ENCODE peak calls at places on chromosomes 11 and 22, in four cellular contexts. D, C, Q and H are unnamed samples.
A peak's percentile ranks its signal among the peaks of the same experiment; 100 is the strongest.

GRCh38 chr11:21630934-21631478 is 561.9 kb upstream of the ANO5 start:
- DNase-seq in D (no peak), C (no peak), Q (no peak), H (no peak)

GRCh38 chr11:104665631-104666030 is 232.6 kb downstream of the CASP12 start:
- DNase-seq in D (no peak), C (no peak), Q (no peak), H (no peak)

GRCh38 chr11:85844439-85845051 is 10.6 kb upstream of the CCDC83 start:
- DNase-seq in D (no peak), C (peak; percentile 77), Q (no peak), H (no peak)

GRCh38 chr11:125331357-125331756 is 164.7 kb downstream of the FEZ1 start:
- DNase-seq in D (no peak), C (no peak), Q (no peak), H (no peak)

GRCh38 chr11:74142624-74143023 is 28.2 kb downstream of the C2CD3 start:
- DNase-seq in D (no peak), C (no peak), Q (no peak), H (no peak)

GRCh38 chr11:3134651-3135490 is 30.2 kb downstream of the OSBPL5 start:
- DNase-seq in D (no peak), C (no peak), Q (no peak), H (no peak)

GRCh38 chr11:120248551-120249278 is 8.8 kb downstream of the POU2F3 start:
- DNase-seq in D (no peak), C (peak; percentile 56), Q (no peak), H (no peak)

GRCh38 chr22:43172191-43172590 is 14.7 kb downstream of the TTLL12 start:
- DNase-seq in D (no peak), C (no peak), Q (no peak), H (no peak)

GRCh38 chr11:7436657-7437056 is 48.6 kb upstream of the OLFML1 start:
- DNase-seq in D (no peak), C (no peak), Q (no peak), H (no peak)

GRCh38 chr11:125724125-125724524 is 22.0 kb upstream of the PATE1 start:
- DNase-seq in D (peak; percentile 22), C (peak; percentile 12), Q (no peak), H (no peak)

GRCh38 chr11:130407978-130408377 is 20.4 kb downstream of the ADAMTS8 start:
- DNase-seq in D (no peak), C (peak; percentile 21), Q (no peak), H (peak; percentile 71)

GRCh38 chr22:37566329-37566837 is 6.1 kb downstream of the CDC42EP1 start:
- DNase-seq in D (no peak), C (no peak), Q (no peak), H (no peak)

GRCh38 chr22:26589367-26589844 is 526 bp downstream of the TPST2 start:
- DNase-seq in D (no peak), C (no peak), Q (peak; percentile 61), H (no peak)

GRCh38 chr11:106177311-106177710 is 99.8 kb downstream of the AASDHPPT start:
- DNase-seq in D (no peak), C (no peak), Q (no peak), H (no peak)

GRCh38 chr22:38460367-38460952 is 5.5 kb upstream of the KCNJ4 start:
- DNase-seq in D (no peak), C (no peak), Q (no peak), H (no peak)

GRCh38 chr11:82889133-82890001 is 10.9 kb downstream of the PRCP start:
- DNase-seq in D (no peak), C (no peak), Q (no peak), H (no peak)

GRCh38 chr11:62788991-62789390 is 1.8 kb downstream of the TMEM179B start:
- DNase-seq in D (no peak), C (no peak), Q (no peak), H (no peak)

GRCh38 chr11:78806214-78807004 is 231.7 kb upstream of the NARS2 start:
- DNase-seq in D (no peak), C (no peak), Q (no peak), H (no peak)

GRCh38 chr11:94804874-94805273 is 36.7 kb downstream of the AMOTL1 start:
- DNase-seq in D (no peak), C (no peak), Q (no peak), H (no peak)

GRCh38 chr22:21443735-21444421 is 23.3 kb upstream of the TMEM191C start:
- DNase-seq in D (no peak), C (no peak), Q (no peak), H (no peak)

GRCh38 chr11:77252555-77253270 is 48.8 kb downstream of the GDPD4 start:
- DNase-seq in D (peak; percentile 65), C (no peak), Q (no peak), H (no peak)

DNA sequence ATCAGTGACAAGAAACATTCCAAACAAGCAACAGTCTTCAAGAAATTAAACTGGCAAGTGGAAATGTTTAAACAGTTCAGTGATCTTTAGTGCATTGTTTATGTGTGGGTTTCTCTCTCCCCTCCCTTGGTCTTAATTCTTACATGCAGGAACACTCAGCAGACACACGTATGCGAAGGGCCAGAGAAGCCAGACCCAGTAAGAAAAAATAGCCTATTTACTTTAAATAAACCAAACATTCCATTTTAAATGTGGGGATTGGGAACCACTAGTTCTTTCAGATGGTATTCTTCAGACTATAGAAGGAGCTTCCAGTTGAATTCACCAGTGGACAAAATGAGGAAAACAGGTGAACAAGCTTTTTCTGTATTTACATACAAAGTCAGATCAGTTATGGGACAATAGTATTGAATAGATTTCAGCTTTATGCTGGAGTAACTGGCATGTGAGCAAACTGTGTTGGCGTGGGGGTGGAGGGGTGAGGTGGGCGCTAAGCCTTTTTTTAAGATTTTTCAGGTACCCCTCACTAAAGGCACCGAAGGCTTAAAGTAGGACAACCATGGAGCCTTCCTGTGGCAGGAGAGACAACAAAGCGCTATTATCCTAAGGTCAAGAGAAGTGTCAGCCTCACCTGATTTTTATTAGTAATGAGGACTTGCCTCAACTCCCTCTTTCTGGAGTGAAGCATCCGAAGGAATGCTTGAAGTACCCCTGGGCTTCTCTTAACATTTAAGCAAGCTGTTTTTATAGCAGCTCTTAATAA is 6.0 kb downstream of the MALAT1 start:
- DNase-seq in D (no peak), C (no peak), Q (no peak), H (no peak)
- TF ChIP-seq SIN3A in D (no peak), C (no peak), Q (no peak), H (peak; percentile 51)

GRCh38 chr11:131601586-131601985 is 231.2 kb downstream of the NTM start:
- DNase-seq in D (no peak), C (no peak), Q (no peak), H (no peak)
- TF ChIP-seq TCF7L2 in D (no peak), C (no peak), Q (no peak), H (no peak)

GRCh38 chr11:132310390-132311375 is 940.3 kb downstream of the NTM start:
- DNase-seq in D (no peak), C (no peak), Q (no peak), H (no peak)
- TF ChIP-seq SIN3A in D (no peak), C (no peak), Q (no peak), H (no peak)

GRCh38 chr22:47421846-47422245 is 659.4 kb downstream of the TBC1D22A start:
- DNase-seq in D (no peak), C (no peak), Q (no peak), H (no peak)
- TF ChIP-seq TCF7L2 in D (no peak), C (no peak), Q (no peak), H (no peak)

GRCh38 chr22:35600466-35600865 is 16.7 kb downstream of the MB start:
- DNase-seq in D (no peak), C (no peak), Q (no peak), H (no peak)

GRCh38 chr22:35601013-35601580 is 16.0 kb downstream of the MB start:
- DNase-seq in D (no peak), C (no peak), Q (no peak), H (no peak)

GRCh38 chr22:35599364-35599763 is 17.8 kb downstream of the MB start:
- DNase-seq in D (no peak), C (no peak), Q (no peak), H (no peak)

GRCh38 chr22:35604671-35605457 is 12.3 kb downstream of the MB start:
- DNase-seq in D (no peak), C (no peak), Q (peak; percentile 16), H (no peak)

GRCh38 chr22:35601743-35602633 is 15.1 kb downstream of the MB start:
- DNase-seq in D (no peak), C (no peak), Q (no peak), H (no peak)
- TF ChIP-seq SIN3A in D (no peak), C (no peak), Q (no peak), H (no peak)

GRCh38 chr11:117221775-117222517 is 9.9 kb downstream of the PCSK7 start:
- DNase-seq in D (no peak), C (no peak), Q (no peak), H (no peak)
- TF ChIP-seq TCF7L2 in D (no peak), C (no peak), Q (no peak), H (no peak)